ENCODE peak calls at places on chromosomes 16 and 17, in seven cellular contexts. F is NB4, P is NCI-H2107, U is endothelial cell of umbilical vein, J is foreskin keratinocyte, R is hepatic stellate cell, B is mucosa of gallbladder. W is an unnamed sample.

GRCh38 chr17:17028059-17028877 is 14.0 kb upstream of the MPRIP start:
- DNase-seq in F (no peak), P (no peak), U (no peak), J (peak; percentile 89), R (no peak), B (peak; percentile 94), W (no peak)

GRCh38 chr17:17402558-17402957 is 74.2 kb upstream of the MED9 start:
- DNase-seq in F (no peak), P (no peak), U (no peak), J (no peak), R (peak; percentile 55), B (no peak), W (no peak)

GRCh38 chr17:79476074-79476473 is 134.8 kb downstream of the RBFOX3 start:
- DNase-seq in F (no peak), P (no peak), U (no peak), J (no peak), R (no peak), B (no peak), W (no peak)

GRCh38 chr16:31079342-31079944 is 5.2 kb downstream of the ZNF646 start:
- DNase-seq in F (peak; percentile 95), P (no peak), U (no peak), J (no peak), R (no peak), B (no peak), W (no peak)

GRCh38 chr17:48726916-48727286 is 1.6 kb downstream of the HOXB13 start:
- DNase-seq in F (no peak), P (no peak), U (no peak), J (no peak), R (no peak), B (no peak), W (no peak)

GRCh38 chr16:27232061-27232841 is 28.9 kb downstream of the KDM8 start:
- DNase-seq in F (peak; percentile 62), P (no peak), U (no peak), J (no peak), R (no peak), B (no peak), W (no peak)

GRCh38 chr16:31225193-31225592 is 8.3 kb upstream of the PYDC1 start:
- DNase-seq in F (no peak), P (no peak), U (no peak), J (no peak), R (no peak), B (no peak), W (no peak)

GRCh38 chr16:69073181-69073669 is 32.2 kb upstream of the HAS3 start:
- DNase-seq in F (no peak), P (no peak), U (peak; percentile 38), J (peak; percentile 97), R (peak; percentile 47), B (peak; percentile 16), W (no peak)

GRCh38 chr16:78415669-78416068 is 316.2 kb downstream of the WWOX start:
- DNase-seq in F (no peak), P (no peak), U (no peak), J (no peak), R (no peak), B (no peak), W (no peak)

GRCh38 chr16:19113577-19114358 is at the start of gene ITPRIPL2:
- DNase-seq in F (peak; percentile 61), P (no peak), U (peak; percentile 83), J (no peak), R (peak; percentile 89), B (peak; percentile 75), W (no peak)

GRCh38 chr16:78606572-78606971 is 507.1 kb downstream of the WWOX start:
- DNase-seq in F (no peak), P (peak; percentile 48), U (no peak), J (no peak), R (no peak), B (no peak), W (no peak)

GRCh38 chr16:48862087-48862532 is 252.1 kb upstream of the N4BP1 start:
- DNase-seq in F (no peak), P (no peak), U (no peak), J (peak; percentile 33), R (no peak), B (no peak), W (no peak)

GRCh38 chr16:65225488-65225887 is 103.6 kb upstream of the CDH11 start:
- DNase-seq in F (no peak), P (no peak), U (no peak), J (no peak), R (no peak), B (no peak), W (no peak)

GRCh38 chr17:76626442-76626841 is 17.1 kb downstream of the ST6GALNAC1 start:
- DNase-seq in F (peak; percentile 29), P (no peak), U (no peak), J (no peak), R (no peak), B (no peak), W (no peak)

GRCh38 chr17:39599665-39600468 is 7.9 kb downstream of the NEUROD2 start:
- DNase-seq in F (no peak), P (no peak), U (no peak), J (no peak), R (no peak), B (no peak), W (no peak)

GRCh38 chr16:28930652-28931051 is 1.1 kb upstream of the CD19 start:
- DNase-seq in F (peak; percentile 94), P (no peak), U (no peak), J (no peak), R (no peak), B (no peak), W (no peak)

GRCh38 chr17:53659181-53659580 is 163.5 kb upstream of the KIF2B start:
- DNase-seq in F (no peak), P (no peak), U (no peak), J (no peak), R (no peak), B (no peak), W (no peak)

GRCh38 chr17:81890447-81891302 is 711 bp downstream of the ALYREF start:
- DNase-seq in F (peak; percentile 55), P (no peak), U (peak; percentile 34), J (no peak), R (no peak), B (no peak), W (no peak)

GRCh38 chr17:48100591-48101011 is 677 bp downstream of the CBX1 start:
- DNase-seq in F (no peak), P (no peak), U (no peak), J (peak; percentile 56), R (peak; percentile 49), B (peak; percentile 11), W (peak; percentile 44)

GRCh38 chr17:44775838-44776621 is 17.2 kb downstream of the ADAM11 start:
- DNase-seq in F (no peak), P (no peak), U (no peak), J (no peak), R (no peak), B (peak; percentile 80), W (no peak)

GRCh38 chr17:2191785-2192184 is 111.8 kb downstream of the SMG6 start:
- DNase-seq in F (no peak), P (no peak), U (peak; percentile 87), J (no peak), R (no peak), B (no peak), W (no peak)

GRCh38 chr16:6964679-6965078 is 368.0 kb upstream of the RBFOX1 start:
- DNase-seq in F (no peak), P (no peak), U (no peak), J (no peak), R (no peak), B (no peak), W (no peak)

GRCh38 chr16:87701505-87701921 is 64.3 kb downstream of the KLHDC4 start:
- DNase-seq in F (peak; percentile 42), P (no peak), U (no peak), J (no peak), R (no peak), B (no peak), W (no peak)

GRCh38 chr17:50107790-50108414 is 12.8 kb downstream of the PDK2 start:
- DNase-seq in F (no peak), P (no peak), U (no peak), J (peak; percentile 68), R (peak; percentile 76), B (no peak), W (no peak)

GRCh38 chr17:75516619-75517276 is 420 bp downstream of the TSEN54 start:
- DNase-seq in F (peak; percentile 60), P (no peak), U (no peak), J (no peak), R (peak; percentile 58), B (no peak), W (no peak)

GRCh38 chr17:74738051-74738996 is 1.3 kb downstream of the RAB37 start:
- DNase-seq in F (peak; percentile 97), P (no peak), U (no peak), J (no peak), R (no peak), B (no peak), W (no peak)

GRCh38 chr16:13909872-13910303 is 10.1 kb upstream of the ERCC4 start:
- DNase-seq in F (no peak), P (no peak), U (peak; percentile 13), J (peak; percentile 16), R (peak; percentile 60), B (peak; percentile 91), W (no peak)

GRCh38 chr17:82353484-82353883 is 5.6 kb upstream of the TEX19 start:
- DNase-seq in F (no peak), P (no peak), U (no peak), J (no peak), R (no peak), B (no peak), W (no peak)

GRCh38 chr17:45438931-45439610 is 6.4 kb upstream of the ARHGAP27 start:
- DNase-seq in F (no peak), P (no peak), U (no peak), J (no peak), R (no peak), B (peak; percentile 82), W (no peak)

GRCh38 chr17:66149562-66149961 is 42.4 kb downstream of the CEP112 start:
- DNase-seq in F (no peak), P (no peak), U (no peak), J (no peak), R (no peak), B (no peak), W (no peak)

GRCh38 chr16:54285414-54286066 is 1.0 kb downstream of the IRX3 start:
- DNase-seq in F (peak; percentile 87), P (no peak), U (no peak), J (no peak), R (no peak), B (no peak), W (no peak)

GRCh38 chr17:77312786-77313599 is 172.2 kb downstream of the SEC14L1 start:
- DNase-seq in F (no peak), P (no peak), U (no peak), J (no peak), R (peak; percentile 95), B (peak; percentile 70), W (no peak)

GRCh38 chr16:81530814-81531213 is 86.2 kb downstream of the CMIP start:
- DNase-seq in F (no peak), P (no peak), U (no peak), J (peak; percentile 74), R (no peak), B (no peak), W (no peak)

GRCh38 chr17:79861371-79862216 is 22.4 kb upstream of the CBX4 start:
- DNase-seq in F (no peak), P (no peak), U (no peak), J (no peak), R (no peak), B (no peak), W (no peak)

GRCh38 chr17:75344664-75345063 is 55.4 kb upstream of the SLC25A19 start:
- DNase-seq in F (peak; percentile 36), P (peak; percentile 44), U (no peak), J (no peak), R (no peak), B (no peak), W (no peak)

GRCh38 chr16:383326-384020 is 1.7 kb upstream of the PGAP6 start:
- DNase-seq in F (no peak), P (no peak), U (peak; percentile 31), J (peak; percentile 47), R (no peak), B (peak; percentile 59), W (peak; percentile 32)